ENCODE peak calls at places on chromosomes 5 and 9, in eight cellular contexts. T is germinal center; I is GM20000; F is NCI-H524 treated with DMSO at 0.1 percent for 48 hours; S is stimulated activated CD4-positive, alpha-beta T cell treated with anti-CD3 and anti-CD28 coated beads, TNF-alpha, amount 100 ng/mL, for 48 hours; B is MM.1S; W is aorta; O is iPS-NIHi11. V is an unnamed sample.

GRCh38 chr5:74493426-74493825 is 147.1 kb downstream of the ENC1 start:
- DNase-seq in O (no peak), I (no peak), B (no peak), S (no peak), T (no peak), F (no peak), W (no peak), V (no peak)

GRCh38 chr5:65394078-65394477 is 87.6 kb downstream of the ADAMTS6 start:
- DNase-seq in W (no peak), I (no peak), B (no peak), S (no peak), T (no peak), O (no peak), F (no peak), V (no peak)

GRCh38 chr5:102937916-102938315 is 182.0 kb downstream of the GIN1 start:
- DNase-seq in I (no peak), B (no peak), S (no peak), T (no peak), F (no peak), W (no peak), O (no peak), V (no peak)

GRCh38 chr9:127931092-127931881 is 710 bp upstream of the PIP5KL1 start:
- DNase-seq in S (no peak), F (no peak), W (no peak), I (peak), T (peak), B (peak), O (no peak), V (no peak)

GRCh38 chr9:27460225-27461023 is 63.7 kb upstream of the IFNK start:
- DNase-seq in S (no peak), B (no peak), I (peak), W (no peak), F (no peak), T (peak), O (no peak), V (no peak)

GRCh38 chr5:84524491-84524890 is 139.8 kb upstream of the EDIL3 start:
- DNase-seq in W (no peak), O (no peak), S (no peak), I (no peak), F (no peak), B (no peak), T (no peak), V (no peak)

GRCh38 chr5:152599096-152599495 is 194.0 kb upstream of the NMUR2 start:
- DNase-seq in I (no peak), O (no peak), S (no peak), F (no peak), W (no peak), B (no peak), T (no peak), V (no peak)

GRCh38 chr5:68407312-68408239 is 192.0 kb downstream of the PIK3R1 start:
- DNase-seq in O (no peak), B (no peak), F (no peak), T (no peak), S (no peak), W (no peak), I (no peak), V (no peak)

GRCh38 chr5:32193591-32193990 is 19.5 kb upstream of the GOLPH3 start:
- DNase-seq in O (no peak), F (peak), I (no peak), S (no peak), B (no peak), W (peak), T (peak), V (no peak)

GRCh38 chr9:34710023-34710422 is at the start of gene CCL21:
- DNase-seq in B (no peak), T (no peak), W (no peak), S (no peak), O (no peak), F (no peak), I (no peak), V (no peak)

GRCh38 chr5:174839196-174839595 is 114.8 kb downstream of the MSX2 start:
- DNase-seq in S (no peak), B (no peak), T (no peak), O (no peak), I (no peak), W (no peak), F (no peak), V (no peak)

GRCh38 chr5:180785151-180785781 is 17.3 kb downstream of the MGAT1 start:
- DNase-seq in I (no peak), T (no peak), O (peak), B (no peak), S (no peak), F (no peak), W (no peak), V (no peak)

GRCh38 chr5:116370886-116371285 is 203.7 kb downstream of the SEMA6A start:
- DNase-seq in W (no peak), O (no peak), S (no peak), T (no peak), F (no peak), I (no peak), B (no peak), V (no peak)

GRCh38 chr9:124835026-124835501 is 18.2 kb upstream of the WDR38 start:
- DNase-seq in T (no peak), I (no peak), B (no peak), W (no peak), F (peak), S (no peak), O (no peak), V (no peak)

GRCh38 chr5:147539053-147539452 is 29.2 kb upstream of the DPYSL3 start:
- DNase-seq in S (no peak), B (no peak), W (no peak), T (no peak), I (no peak), F (no peak), O (no peak), V (no peak)

GRCh38 chr5:131382407-131383395 is 118.8 kb downstream of the CDC42SE2 start:
- DNase-seq in O (peak), I (peak), W (no peak), F (peak), B (peak), S (no peak), T (peak), V (peak)

GRCh38 chr9:93625000-93625399 is 48.6 kb downstream of the PHF2 start:
- DNase-seq in S (no peak), T (no peak), W (no peak), I (no peak), F (no peak), O (no peak), B (no peak), V (no peak)

GRCh38 chr9:86075132-86075807 is 24.1 kb downstream of the GOLM1 start:
- DNase-seq in I (no peak), T (no peak), S (peak), F (no peak), O (no peak), W (no peak), B (no peak), V (no peak)

GRCh38 chr9:119289740-119290139 is 79.5 kb downstream of the BRINP1 start:
- DNase-seq in B (peak), I (peak), F (peak), O (peak), S (peak), W (no peak), T (peak), V (no peak)

GRCh38 chr5:83467315-83468044 is 4.1 kb upstream of the VCAN start:
- DNase-seq in B (no peak), W (peak), F (no peak), I (no peak), O (no peak), S (no peak), T (no peak), V (no peak)

GRCh38 chr5:15694694-15695093 is 194.7 kb downstream of the FBXL7 start:
- DNase-seq in F (no peak), W (no peak), B (no peak), S (no peak), O (no peak), T (no peak), I (no peak), V (no peak)

GRCh38 chr5:139650031-139650688 is 2.0 kb downstream of the CXXC5 start:
- DNase-seq in I (peak), W (peak), B (peak), T (no peak), O (no peak), S (no peak), F (no peak), V (no peak)

GRCh38 chr9:92984976-92985375 is 37.7 kb downstream of the FGD3 start:
- DNase-seq in I (no peak), B (no peak), T (no peak), S (no peak), W (no peak), F (no peak), O (no peak), V (no peak)

GRCh38 chr5:97726106-97726505 is 543.1 kb upstream of the RIOK2 start:
- DNase-seq in S (no peak), O (no peak), F (no peak), I (no peak), W (no peak), B (no peak), T (no peak), V (no peak)

GRCh38 chr9:1604942-1605560 is 410.1 kb upstream of the SMARCA2 start:
- DNase-seq in F (peak), O (peak), I (peak), W (no peak), S (no peak), T (peak), B (peak), V (no peak)

GRCh38 chr5:103347729-103348128 is 89.2 kb downstream of the MACIR start:
- DNase-seq in F (no peak), T (no peak), B (no peak), I (no peak), W (no peak), O (no peak), S (no peak), V (no peak)

GRCh38 chr5:76960004-76960625 is 7.3 kb downstream of the CRHBP start:
- DNase-seq in B (peak), W (no peak), I (peak), O (no peak), F (no peak), S (no peak), T (no peak), V (no peak)

GRCh38 chr9:37398464-37399025 is 24.0 kb upstream of the GRHPR start:
- DNase-seq in O (no peak), B (no peak), S (no peak), T (no peak), W (no peak), F (no peak), I (no peak), V (no peak)

GRCh38 chr5:27474054-27474323 is 435.6 kb upstream of the CDH9 start:
- DNase-seq in I (no peak), O (no peak), T (no peak), F (no peak), S (no peak), B (no peak), W (no peak), V (no peak)

GRCh38 chr5:140041492-140042421 is 1.3 kb downstream of the NRG2 start:
- DNase-seq in F (no peak), S (no peak), I (peak), W (peak), B (no peak), T (no peak), O (peak), V (no peak)

GRCh38 chr9:27701664-27702063 is 128.4 kb upstream of the C9orf72 start:
- DNase-seq in B (no peak), T (no peak), W (no peak), O (no peak), I (no peak), F (no peak), S (no peak), V (no peak)

GRCh38 chr9:136465500-136466154 is 17.2 kb downstream of the SEC16A start:
- DNase-seq in S (no peak), W (peak), F (no peak), I (no peak), O (no peak), B (no peak), T (no peak), V (no peak)

GRCh38 chr9:111066427-111066826 is 28.2 kb upstream of the LPAR1 start:
- DNase-seq in O (no peak), B (no peak), T (no peak), W (no peak), I (no peak), F (no peak), S (no peak), V (no peak)

GRCh38 chr5:42675602-42676001 is 81.0 kb upstream of the CCDC152 start:
- DNase-seq in S (no peak), T (no peak), I (no peak), O (no peak), W (no peak), B (peak), F (no peak), V (no peak)

GRCh38 chr9:29575219-29575618 is 2001.9 kb upstream of the C9orf72 start:
- DNase-seq in W (no peak), S (no peak), B (no peak), T (no peak), I (no peak), O (no peak), F (no peak), V (no peak)

GRCh38 chr9:134332841-134333233 is 6.6 kb downstream of the RXRA start:
- DNase-seq in T (no peak), O (no peak), W (no peak), S (no peak), F (no peak), I (no peak), B (no peak), V (no peak)

GRCh38 chr9:92289708-92290390 is 3.6 kb downstream of the IARS1 start:
- DNase-seq in B (no peak), T (no peak), O (no peak), S (no peak), I (no peak), W (no peak), F (no peak), V (no peak)

GRCh38 chr5:64767959-64768357 is 533 bp downstream of the SREK1IP1 start:
- DNase-seq in T (no peak), I (no peak), O (peak), S (peak), B (peak), F (peak), W (no peak), V (no peak)

GRCh38 chr5:10018670-10019069 is 231.0 kb downstream of the ATPSCKMT start:
- DNase-seq in B (no peak), S (no peak), I (peak), W (no peak), O (no peak), T (no peak), F (no peak), V (no peak)